ENCODE peak calls at places on chromosomes 16 and 17, in four cellular contexts. J is CD8-positive, alpha-beta memory T cell; T is iPS DF 6.9; S is body of pancreas. K is an unnamed sample.

GRCh38 chr17:8173056-8173870 is 2.9 kb downstream of the TMEM107 start:
- DNase-seq in J (peak; percentile 60), T (no peak), S (peak; percentile 83), K (peak; percentile 95)

GRCh38 chr17:63682981-63683380 is 16.9 kb downstream of the LIMD2 start:
- DNase-seq in J (no peak), T (no peak), S (no peak), K (no peak)

GRCh38 chr17:80025140-80025539 is 10.5 kb downstream of the TBC1D16 start:
- DNase-seq in J (no peak), T (no peak), S (no peak), K (no peak)

GRCh38 chr17:70169707-70170597 is 620 bp downstream of the KCNJ2 start:
- DNase-seq in J (no peak), T (no peak), S (no peak), K (no peak)

GRCh38 chr16:71847096-71847495 is 1.3 kb downstream of the ATXN1L start:
- DNase-seq in J (no peak), T (no peak), S (no peak), K (no peak)

GRCh38 chr17:50035421-50035879 is 20.5 kb upstream of the ITGA3 start:
- DNase-seq in J (no peak), T (no peak), S (no peak), K (no peak)

GRCh38 chr16:35174006-35174405 is 1714.6 kb downstream of the TP53TG3F start:
- DNase-seq in J (no peak), T (no peak), S (no peak), K (no peak)

GRCh38 chr17:2392252-2393183 is 8.3 kb downstream of the MNT start:
- DNase-seq in J (peak; percentile 98), T (peak; percentile 75), S (peak; percentile 96), K (peak; percentile 97)

GRCh38 chr16:84907575-84907974 is 87.8 kb downstream of the CRISPLD2 start:
- DNase-seq in J (no peak), T (no peak), S (no peak), K (no peak)

GRCh38 chr17:37107406-37108083 is 158.8 kb downstream of the AATF start:
- DNase-seq in J (no peak), T (no peak), S (peak; percentile 37), K (no peak)

GRCh38 chr16:82042841-82043240 is 7.8 kb downstream of the HSD17B2 start:
- DNase-seq in J (no peak), T (no peak), S (no peak), K (no peak)

GRCh38 chr16:15598648-15599190 is 44.2 kb downstream of the MARF1 start:
- DNase-seq in J (no peak), T (no peak), S (no peak), K (no peak)

GRCh38 chr17:75024686-75025397 is 12.4 kb downstream of the MRPL58 start:
- DNase-seq in J (no peak), T (no peak), S (no peak), K (no peak)

GRCh38 chr16:57781741-57782606 is 20.3 kb downstream of the KIFC3 start:
- DNase-seq in J (no peak), T (no peak), S (no peak), K (no peak)

GRCh38 chr16:55475919-55476318 is 3.1 kb upstream of the MMP2 start:
- DNase-seq in J (no peak), T (no peak), S (no peak), K (no peak)

GRCh38 chr16:84088695-84089395 is 27.9 kb downstream of the MBTPS1 start:
- DNase-seq in J (peak; percentile 18), T (no peak), S (no peak), K (peak; percentile 76)

GRCh38 chr16:54063374-54063773 is 223.2 kb downstream of the IRX3 start:
- DNase-seq in J (no peak), T (no peak), S (no peak), K (no peak)

DNA sequence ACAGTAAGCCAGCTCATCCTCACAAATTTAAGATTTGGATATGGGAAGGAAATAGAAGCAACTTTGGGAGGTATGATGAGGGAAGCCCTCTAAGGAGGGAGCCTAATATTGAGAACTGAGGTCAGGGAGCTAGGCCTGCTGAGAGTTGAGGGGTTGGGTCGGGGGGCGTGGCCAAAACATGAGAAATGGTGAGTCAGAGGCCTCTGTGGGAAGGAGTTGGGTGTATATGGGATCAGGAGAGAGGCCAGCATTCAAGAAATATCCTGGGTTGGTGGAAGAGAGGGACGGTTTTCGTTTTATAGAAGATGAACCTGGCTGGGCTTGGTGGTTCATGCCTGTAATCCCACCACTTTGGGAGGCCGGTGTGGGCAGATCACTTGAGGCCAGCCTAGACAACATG is 48.4 kb downstream of the CLEC16A start:
- DNase-seq in J (no peak), T (no peak), S (no peak), K (no peak)
- H3K4me3 ChIP-seq in J (no peak overlapping the region), T (no peak overlapping the region), S (no peak overlapping the region), K (no peak overlapping the region)

DNA sequence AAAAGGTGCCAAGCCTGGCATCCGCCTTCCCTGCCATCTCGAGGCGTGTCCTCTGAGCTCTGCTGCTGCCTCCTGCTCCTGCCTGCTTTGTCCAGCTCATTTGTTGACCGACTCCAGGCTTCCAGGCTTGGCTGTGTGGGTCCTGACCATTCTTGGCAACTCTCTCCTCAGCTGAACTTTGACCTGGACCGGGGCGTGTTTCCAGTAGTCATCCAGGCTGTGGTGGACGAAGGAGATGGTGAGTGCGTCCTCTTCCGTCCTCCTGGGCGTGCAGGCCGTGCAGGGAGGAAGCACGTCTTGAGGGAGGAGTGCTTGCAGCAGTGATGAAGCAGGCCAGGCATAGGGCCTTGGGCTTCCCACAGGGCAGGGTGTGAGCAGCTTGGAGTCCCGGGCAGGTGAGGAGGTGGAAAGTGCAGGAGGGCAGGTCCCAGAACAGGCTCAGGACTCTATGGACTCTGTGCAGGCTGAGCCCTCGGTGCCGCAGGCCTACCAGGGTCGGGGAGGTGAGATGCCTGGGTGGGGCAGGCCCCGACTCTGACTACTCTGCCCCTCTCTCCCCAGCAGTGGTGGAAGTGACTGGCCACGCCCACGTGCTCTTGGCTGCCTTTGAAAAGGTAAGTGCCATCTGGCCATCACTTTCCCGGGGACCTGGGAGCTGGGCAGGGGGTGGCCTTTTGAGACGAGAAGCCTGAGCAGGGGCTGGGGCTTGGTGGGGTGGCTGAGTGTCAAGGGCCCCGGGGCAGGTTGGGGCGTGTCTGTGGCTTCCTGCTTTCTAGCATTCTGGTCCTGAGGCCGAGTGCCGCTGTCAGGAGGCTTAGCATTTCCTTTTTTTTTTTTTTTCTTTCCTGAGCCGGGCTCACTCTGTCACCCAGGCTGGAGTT is 28.6 kb upstream of the NUDT16L1 start:
- DNase-seq in J (peak; percentile 41), T (no peak), S (no peak), K (no peak)
- H3K4me1 ChIP-seq in J (peaks cover 52% of the 10 kb centered on the region), T (no peaks in the 10 kb centered on the region), S (peaks cover 16% of the 10 kb centered on the region), K (no peaks in the 10 kb centered on the region)

DNA sequence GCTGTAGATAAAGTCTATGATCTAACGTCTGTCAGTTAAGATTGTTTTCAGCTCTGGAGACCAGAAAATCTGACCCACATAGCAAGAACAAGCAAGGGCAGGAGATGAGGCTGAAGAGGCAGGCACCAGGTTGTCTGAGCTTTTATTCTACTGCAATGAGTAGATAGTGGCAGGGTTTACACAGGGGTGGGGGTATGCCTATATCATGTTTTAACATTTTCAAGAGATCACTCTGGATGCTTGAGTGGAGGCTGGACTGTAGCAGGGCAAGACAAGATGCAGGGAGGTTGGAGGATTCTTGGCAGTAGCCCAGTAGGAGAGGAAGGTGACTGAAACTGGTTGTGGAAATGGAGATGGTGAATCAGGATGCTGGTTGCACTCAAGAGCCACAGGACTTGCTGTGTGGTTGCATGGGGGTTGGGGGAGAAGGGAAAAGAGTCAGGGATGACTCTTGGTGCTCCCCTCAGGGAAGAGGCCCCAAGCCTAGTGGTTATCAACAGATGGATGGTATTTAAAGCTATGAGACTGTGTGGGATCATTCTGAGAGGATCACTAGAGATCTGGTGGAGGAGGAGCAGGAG is 143.1 kb upstream of the KCNJ18 start:
- DNase-seq in J (no peak), T (no peak), S (no peak), K (peak; percentile 6)
- H3K4me3 ChIP-seq in J (no peak overlapping the region), T (no peak overlapping the region), S (no peak overlapping the region), K (peak overlapping the region; percentile 81)

GRCh38 chr17:62000186-62000585 is 64.9 kb downstream of the MED13 start:
- DNase-seq in J (no peak), T (no peak), S (no peak), K (no peak)

GRCh38 chr17:61997649-61998048 is 67.4 kb downstream of the MED13 start:
- DNase-seq in J (no peak), T (no peak), S (no peak), K (no peak)

GRCh38 chr17:62001105-62001504 is 64.0 kb downstream of the MED13 start:
- DNase-seq in J (no peak), T (no peak), S (no peak), K (no peak)

GRCh38 chr17:61996916-61997605 is 68.0 kb downstream of the MED13 start:
- DNase-seq in J (no peak), T (no peak), S (no peak), K (no peak)
- H3K4me1 ChIP-seq in J (no peaks in the 10 kb centered on the region), T (no peaks in the 10 kb centered on the region), S (peaks cover 20% of the 10 kb centered on the region), K (no peaks in the 10 kb centered on the region)

GRCh38 chr17:44007346-44008204 is 3.2 kb downstream of the NAGS start:
- DNase-seq in J (no peak), T (no peak), S (no peak), K (peak; percentile 17)

GRCh38 chr17:44010966-44011647 is 3.7 kb downstream of the TMEM101 start:
- DNase-seq in J (no peak), T (no peak), S (no peak), K (no peak)

GRCh38 chr17:44006581-44007345 is 2.3 kb downstream of the NAGS start:
- DNase-seq in J (peak; percentile 99), T (peak; percentile 85), S (peak; percentile 99), K (peak; percentile 96)

GRCh38 chr17:44005865-44006580 is 1.6 kb downstream of the NAGS start:
- DNase-seq in J (no peak), T (no peak), S (peak; percentile 44), K (peak; percentile 33)

DNA sequence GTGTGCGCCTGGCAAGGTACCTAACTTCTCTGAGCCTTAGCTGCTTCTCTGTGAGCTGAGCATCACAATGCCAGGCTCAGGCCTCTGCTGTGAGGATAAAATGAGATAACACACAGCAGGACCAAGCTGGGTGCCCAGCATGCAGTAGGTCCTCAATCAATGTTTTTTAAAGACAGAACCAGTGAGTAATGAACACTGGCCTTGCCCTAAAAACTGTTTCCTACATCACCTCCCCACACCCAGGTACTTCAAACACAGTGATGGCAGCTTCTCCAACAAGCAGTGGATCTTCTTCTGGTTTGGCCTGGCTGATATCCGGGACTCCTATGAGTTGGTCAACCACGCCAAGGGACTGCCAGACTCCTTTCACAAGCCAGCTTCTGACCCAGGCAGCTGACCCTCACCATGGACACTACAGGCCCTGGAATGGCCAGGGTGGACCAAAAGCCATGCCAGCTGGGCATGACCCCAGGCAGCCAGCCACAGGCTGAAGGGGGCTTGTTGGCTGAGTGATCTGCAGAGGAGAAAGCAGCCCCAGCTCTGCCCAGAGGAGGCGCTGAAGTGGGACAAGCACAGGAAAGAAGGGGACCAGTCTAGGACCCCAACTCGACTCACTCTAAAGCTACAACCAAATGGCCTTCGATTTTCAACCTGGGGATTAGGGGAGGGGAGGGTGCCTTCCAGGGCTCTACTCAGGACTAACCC is 3.9 kb downstream of the NAGS start:
- DNase-seq in J (no peak), T (no peak), S (no peak), K (peak; percentile 23)
- H3K4me3 ChIP-seq in J (peak overlapping the region; percentile 90), T (no peak overlapping the region), S (no peak overlapping the region), K (peak overlapping the region; percentile 73)